ENCODE peak calls at places on chromosome 9, in eight cellular contexts. V, K, S, Z, H, M, Q and U are unnamed samples.

GRCh38 chr9:92188969-92189781 is 74.0 kb upstream of the SPTLC1 start:
- DNase-seq in V (no peak), Z (no peak), M (peak; percentile 15), S (no peak), Q (no peak), H (no peak), K (no peak), U (no peak)

GRCh38 chr9:136670571-136671253 is 8.0 kb downstream of the EGFL7 start:
- DNase-seq in H (no peak), V (no peak), M (no peak), Q (peak; percentile 13), S (no peak), K (no peak), Z (no peak), U (no peak)

GRCh38 chr9:37801959-37802711 is 1.5 kb downstream of the DCAF10 start:
- DNase-seq in K (no peak), S (no peak), V (no peak), M (no peak), H (no peak), Q (no peak), Z (no peak), U (no peak)

GRCh38 chr9:120477534-120478001 is 102.4 kb downstream of the CDK5RAP2 start:
- DNase-seq in S (peak; percentile 80), K (peak; percentile 72), H (peak; percentile 76), V (peak; percentile 76), Z (peak; percentile 68), Q (peak; percentile 64), M (peak; percentile 96), U (peak; percentile 61)

GRCh38 chr9:70963554-70963953 is 157.9 kb downstream of the TRPM3 start:
- DNase-seq in M (no peak), Q (no peak), S (no peak), Z (no peak), H (no peak), K (no peak), V (no peak), U (no peak)

GRCh38 chr9:85425153-85425611 is 316.6 kb downstream of the AGTPBP1 start:
- DNase-seq in S (peak; percentile 84), Z (peak; percentile 5), Q (peak; percentile 74), H (peak; percentile 73), V (peak; percentile 65), M (peak; percentile 64), K (peak; percentile 50), U (peak; percentile 65)

GRCh38 chr9:93288891-93289883 is 105.2 kb downstream of the WNK2 start:
- DNase-seq in M (peak; percentile 45), Z (no peak), K (no peak), S (peak; percentile 78), Q (peak; percentile 68), V (no peak), H (peak; percentile 62), U (peak; percentile 28)

GRCh38 chr9:80440724-80441123 is 869.0 kb downstream of the TLE4 start:
- DNase-seq in Z (no peak), Q (peak; percentile 10), S (no peak), M (no peak), H (no peak), K (no peak), V (no peak), U (no peak)

GRCh38 chr9:114371986-114372917 is 15.5 kb downstream of the AKNA start:
- DNase-seq in S (peak; percentile 51), Q (peak; percentile 72), Z (peak; percentile 65), H (peak; percentile 70), V (no peak), K (no peak), M (peak; percentile 72), U (no peak)

GRCh38 chr9:93143830-93144530 is 9.9 kb upstream of the NINJ1 start:
- DNase-seq in S (peak; percentile 53), K (peak; percentile 2), V (no peak), Z (no peak), Q (no peak), H (peak; percentile 76), M (no peak), U (no peak)

GRCh38 chr9:94149696-94150095 is 65.4 kb downstream of the PTPDC1 start:
- DNase-seq in Q (no peak), H (no peak), K (no peak), S (no peak), Z (no peak), M (no peak), V (no peak), U (no peak)